ENCODE peak calls at places on chromosomes 3 and 15, in four cellular contexts. One of them, this sample, is unnamed.

GRCh38 chr3:66407281-66408218 is 93.3 kb downstream of the LRIG1 start:
- DNase-seq in H1: peak
- DNase-seq in K562: peak
- DNase-seq in HepG2: peak
- DNase-seq in this sample: peak

GRCh38 chr15:72784233-72784876 is 797 bp upstream of the ADPGK start:
- DNase-seq in H1: peak
- DNase-seq in K562: peak
- DNase-seq in HepG2: peak
- DNase-seq in this sample: peak

GRCh38 chr15:91945385-91945784 is 91.9 kb downstream of the SLCO3A1 start:
- DNase-seq in H1: no peak
- DNase-seq in K562: no peak
- DNase-seq in HepG2: no peak
- DNase-seq in this sample: no peak

GRCh38 chr15:74383695-74384565 is 16.5 kb upstream of the CYP11A1 start:
- DNase-seq in H1: no peak
- DNase-seq in K562: no peak
- DNase-seq in HepG2: no peak
- DNase-seq in this sample: no peak

GRCh38 chr3:178059836-178060235 is 476.4 kb upstream of the KCNMB2 start:
- DNase-seq in H1: no peak
- DNase-seq in K562: no peak
- DNase-seq in HepG2: no peak
- DNase-seq in this sample: no peak

GRCh38 chr15:60255390-60255789 is 142.4 kb downstream of the ANXA2 start:
- DNase-seq in H1: no peak
- DNase-seq in K562: no peak
- DNase-seq in HepG2: peak
- DNase-seq in this sample: peak

GRCh38 chr15:57994468-57995154 is 70.9 kb downstream of the ALDH1A2 start:
- DNase-seq in H1: no peak
- DNase-seq in K562: no peak
- DNase-seq in HepG2: no peak
- DNase-seq in this sample: peak

GRCh38 chr3:36248374-36248773 is 131.9 kb upstream of the STAC start:
- DNase-seq in H1: no peak
- DNase-seq in K562: no peak
- DNase-seq in HepG2: no peak
- DNase-seq in this sample: no peak

GRCh38 chr3:43855674-43856299 is 165.0 kb downstream of the ABHD5 start:
- DNase-seq in H1: peak
- DNase-seq in K562: peak
- DNase-seq in HepG2: peak
- DNase-seq in this sample: peak

GRCh38 chr15:45790325-45790943 is 155.6 kb downstream of the SQOR start:
- DNase-seq in H1: no peak
- DNase-seq in K562: peak
- DNase-seq in HepG2: peak
- DNase-seq in this sample: peak

GRCh38 chr3:195760345-195760983 is 39.7 kb downstream of the MUC20 start:
- DNase-seq in H1: peak
- DNase-seq in K562: no peak
- DNase-seq in HepG2: no peak
- DNase-seq in this sample: no peak

GRCh38 chr15:80403712-80404056 is 498 bp upstream of the ARNT2 start:
- DNase-seq in H1: peak
- DNase-seq in K562: no peak
- DNase-seq in HepG2: no peak
- DNase-seq in this sample: no peak

GRCh38 chr15:85329561-85330421 is 50.6 kb upstream of the AKAP13 start:
- DNase-seq in H1: no peak
- DNase-seq in K562: no peak
- DNase-seq in HepG2: no peak
- DNase-seq in this sample: no peak

GRCh38 chr3:7309707-7310106 is 448.8 kb downstream of the GRM7 start:
- DNase-seq in H1: no peak
- DNase-seq in K562: no peak
- DNase-seq in HepG2: no peak
- DNase-seq in this sample: peak

GRCh38 chr3:46509661-46510187 is 11.9 kb downstream of the RTP3 start:
- DNase-seq in H1: no peak
- DNase-seq in K562: no peak
- DNase-seq in HepG2: no peak
- DNase-seq in this sample: no peak

GRCh38 chr15:89018235-89018634 is 70.0 kb upstream of the ABHD2 start:
- DNase-seq in H1: no peak
- DNase-seq in K562: no peak
- DNase-seq in HepG2: no peak
- DNase-seq in this sample: no peak

GRCh38 chr3:114112696-114113095 is 56.2 kb downstream of the QTRT2 start:
- DNase-seq in H1: no peak
- DNase-seq in K562: no peak
- DNase-seq in HepG2: no peak
- DNase-seq in this sample: peak

GRCh38 chr3:190579514-190580137 is 65.7 kb downstream of the IL1RAP start:
- DNase-seq in H1: no peak
- DNase-seq in K562: no peak
- DNase-seq in HepG2: no peak
- DNase-seq in this sample: no peak

GRCh38 chr3:111980716-111981456 is 2.1 kb downstream of the ABHD10 start:
- DNase-seq in H1: no peak
- DNase-seq in K562: no peak
- DNase-seq in HepG2: no peak
- DNase-seq in this sample: no peak

GRCh38 chr3:12509466-12509865 is 25.2 kb downstream of the TSEN2 start:
- DNase-seq in H1: no peak
- DNase-seq in K562: no peak
- DNase-seq in HepG2: no peak
- DNase-seq in this sample: no peak

GRCh38 chr3:47884603-47885002 is 81.7 kb downstream of the DHX30 start:
- DNase-seq in H1: no peak
- DNase-seq in K562: no peak
- DNase-seq in HepG2: no peak
- DNase-seq in this sample: no peak

GRCh38 chr3:160403796-160404510 is 4.5 kb downstream of the SMC4 start:
- DNase-seq in H1: no peak
- DNase-seq in K562: no peak
- DNase-seq in HepG2: no peak
- DNase-seq in this sample: peak

GRCh38 chr3:66195347-66195783 is 25.4 kb upstream of the SLC25A26 start:
- DNase-seq in H1: peak
- DNase-seq in K562: no peak
- DNase-seq in HepG2: no peak
- DNase-seq in this sample: peak

GRCh38 chr15:67082007-67082536 is 16.7 kb downstream of the SMAD3 start:
- DNase-seq in H1: no peak
- DNase-seq in K562: no peak
- DNase-seq in HepG2: no peak
- DNase-seq in this sample: peak

GRCh38 chr15:67080900-67081431 is 15.6 kb downstream of the SMAD3 start:
- DNase-seq in H1: no peak
- DNase-seq in K562: peak
- DNase-seq in HepG2: no peak
- DNase-seq in this sample: peak

GRCh38 chr15:67079361-67079760 is 14.0 kb downstream of the SMAD3 start:
- DNase-seq in H1: no peak
- DNase-seq in K562: no peak
- DNase-seq in HepG2: no peak
- DNase-seq in this sample: no peak

GRCh38 chr15:67077641-67078215 is 12.3 kb downstream of the SMAD3 start:
- DNase-seq in H1: no peak
- DNase-seq in K562: no peak
- DNase-seq in HepG2: no peak
- DNase-seq in this sample: no peak

GRCh38 chr15:67080118-67080899 is 14.9 kb downstream of the SMAD3 start:
- DNase-seq in H1: no peak
- DNase-seq in K562: no peak
- DNase-seq in HepG2: no peak
- DNase-seq in this sample: no peak
- TF ChIP-seq POLR2AphosphoS5 in H1: no peak
- TF ChIP-seq POLR2AphosphoS5 in K562: no peak
- TF ChIP-seq POLR2AphosphoS5 in HepG2: no peak
- TF ChIP-seq POLR2AphosphoS5 in this sample: no peak

GRCh38 chr3:162376761-162377160 is 880.2 kb downstream of the OTOL1 start:
- DNase-seq in H1: no peak
- DNase-seq in K562: no peak
- DNase-seq in HepG2: no peak
- DNase-seq in this sample: no peak
- TF ChIP-seq JUN in H1: no peak
- TF ChIP-seq JUN in K562: no peak
- TF ChIP-seq JUN in HepG2: no peak
- TF ChIP-seq JUN in this sample: no peak

DNA sequence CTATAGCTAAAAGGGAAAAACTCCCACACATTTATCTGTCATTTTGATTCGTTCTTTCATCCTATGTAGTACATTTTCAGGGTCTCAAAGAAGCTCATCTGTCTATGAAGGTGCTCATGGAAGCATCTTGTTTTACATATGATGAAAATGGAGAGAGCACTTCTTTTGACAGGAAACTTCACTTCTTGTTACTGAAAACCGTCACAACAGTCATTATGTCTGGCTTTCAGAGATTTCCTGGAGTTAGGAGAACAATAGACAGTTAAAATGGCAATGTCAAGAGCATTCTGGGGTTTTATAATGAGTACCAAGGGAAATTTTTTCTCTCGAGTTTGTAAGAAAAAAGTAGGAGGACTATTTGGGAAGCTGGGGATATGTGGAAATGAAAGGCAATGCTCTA is 83.3 kb downstream of the TMEM108 start:
- DNase-seq in H1: no peak
- DNase-seq in K562: no peak
- DNase-seq in HepG2: no peak
- DNase-seq in this sample: peak
- TF ChIP-seq POLR2AphosphoS5 in H1: no peak
- TF ChIP-seq POLR2AphosphoS5 in K562: no peak
- TF ChIP-seq POLR2AphosphoS5 in HepG2: no peak
- TF ChIP-seq POLR2AphosphoS5 in this sample: no peak

GRCh38 chr3:94429517-94429916 is 366.7 kb downstream of the NSUN3 start:
- DNase-seq in H1: no peak
- DNase-seq in K562: no peak
- DNase-seq in HepG2: no peak
- DNase-seq in this sample: no peak

GRCh38 chr3:94431831-94432230 is 369.0 kb downstream of the NSUN3 start:
- DNase-seq in H1: no peak
- DNase-seq in K562: no peak
- DNase-seq in HepG2: no peak
- DNase-seq in this sample: no peak

GRCh38 chr3:94433811-94434210 is 370.9 kb downstream of the NSUN3 start:
- DNase-seq in H1: no peak
- DNase-seq in K562: no peak
- DNase-seq in HepG2: no peak
- DNase-seq in this sample: peak
- TF ChIP-seq JUN in H1: no peak
- TF ChIP-seq JUN in K562: no peak
- TF ChIP-seq JUN in HepG2: no peak
- TF ChIP-seq JUN in this sample: peak

GRCh38 chr15:49831206-49831965 is 210.5 kb downstream of the DTWD1 start:
- DNase-seq in H1: no peak
- DNase-seq in K562: no peak
- DNase-seq in HepG2: no peak
- DNase-seq in this sample: peak
- TF ChIP-seq POLR2AphosphoS5 in H1: no peak
- TF ChIP-seq POLR2AphosphoS5 in K562: no peak
- TF ChIP-seq POLR2AphosphoS5 in HepG2: no peak
- TF ChIP-seq POLR2AphosphoS5 in this sample: no peak

GRCh38 chr15:48631191-48631770 is 14.2 kb downstream of the FBN1 start:
- DNase-seq in H1: no peak
- DNase-seq in K562: no peak
- DNase-seq in HepG2: no peak
- DNase-seq in this sample: no peak
- TF ChIP-seq JUN in H1: no peak
- TF ChIP-seq JUN in K562: no peak
- TF ChIP-seq JUN in HepG2: no peak
- TF ChIP-seq JUN in this sample: no peak

GRCh38 chr15:100722551-100723322 is 120.3 kb downstream of the ASB7 start:
- DNase-seq in H1: no peak
- DNase-seq in K562: no peak
- DNase-seq in HepG2: no peak
- DNase-seq in this sample: no peak

GRCh38 chr15:100720406-100720967 is 118.1 kb downstream of the ASB7 start:
- DNase-seq in H1: peak
- DNase-seq in K562: no peak
- DNase-seq in HepG2: no peak
- DNase-seq in this sample: no peak

GRCh38 chr15:100725121-100726069 is 123.0 kb downstream of the ASB7 start:
- DNase-seq in H1: peak
- DNase-seq in K562: no peak
- DNase-seq in HepG2: no peak
- DNase-seq in this sample: no peak

GRCh38 chr15:100723323-100723801 is 121.0 kb downstream of the ASB7 start:
- DNase-seq in H1: no peak
- DNase-seq in K562: no peak
- DNase-seq in HepG2: no peak
- DNase-seq in this sample: no peak

DNA sequence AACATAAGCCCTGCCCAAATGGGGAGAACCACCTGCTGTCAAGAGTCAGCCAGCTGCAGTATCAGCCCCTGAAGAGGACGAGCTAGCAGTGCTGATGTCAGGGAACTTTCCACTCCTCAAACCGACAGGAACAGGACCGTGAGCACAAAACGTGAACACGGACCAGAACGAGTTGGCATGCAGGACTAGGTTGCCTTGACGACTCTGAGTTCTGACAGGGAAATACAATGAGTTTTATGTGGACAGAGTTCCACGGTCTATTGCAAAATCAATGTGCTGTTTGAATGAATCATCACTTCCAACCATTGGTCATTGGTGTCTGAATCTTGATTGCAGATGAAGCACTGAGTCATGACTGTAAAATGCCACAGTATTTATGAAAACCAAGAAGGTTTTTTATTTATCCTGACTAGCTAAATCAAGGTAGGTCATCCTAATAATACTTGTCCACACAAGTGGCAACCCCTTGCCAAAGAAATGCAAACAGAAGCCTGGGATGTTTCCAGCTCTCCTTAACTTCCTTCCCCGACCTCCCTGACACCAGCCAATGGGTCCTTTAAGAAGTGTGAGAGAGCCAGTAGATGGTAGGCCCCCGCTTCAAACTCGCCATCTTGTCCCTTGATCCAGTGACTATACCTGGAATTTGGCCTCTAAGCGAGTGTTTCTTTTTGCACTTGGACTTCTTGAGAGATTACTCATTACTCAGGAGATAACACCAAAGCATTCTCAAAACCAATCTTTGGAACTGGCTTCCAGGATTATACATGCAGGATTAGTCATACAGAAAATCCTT is 119.6 kb downstream of the ASB7 start:
- DNase-seq in H1: peak
- DNase-seq in K562: no peak
- DNase-seq in HepG2: peak
- DNase-seq in this sample: peak
- TF ChIP-seq POLR2AphosphoS5 in H1: no peak
- TF ChIP-seq POLR2AphosphoS5 in K562: no peak
- TF ChIP-seq POLR2AphosphoS5 in HepG2: no peak
- TF ChIP-seq POLR2AphosphoS5 in this sample: peak

GRCh38 chr3:100047455-100048141 is 66.7 kb downstream of the FILIP1L start:
- DNase-seq in H1: no peak
- DNase-seq in K562: no peak
- DNase-seq in HepG2: peak
- DNase-seq in this sample: peak
- TF ChIP-seq JUN in H1: no peak
- TF ChIP-seq JUN in K562: no peak
- TF ChIP-seq JUN in HepG2: no peak
- TF ChIP-seq JUN in this sample: no peak